ENCODE peak calls at places on chromosome 21, in nine cellular contexts. G is ELR, T is NCI-H1092, K is H4, R is kidney tubule cell, H is HCT116, C is HAP-1, Y is heart right ventricle, Z is LoVo. A is an unnamed sample.

GRCh38 chr21:36845070-36845469 is 121.4 kb downstream of the HLCS start:
- DNase-seq in G (no peak), T (no peak), K (no peak), R (peak), H (no peak), C (no peak), Y (no peak), Z (no peak), A (no peak)

GRCh38 chr21:44083631-44084291 is 23.4 kb upstream of the PWP2 start:
- DNase-seq in G (no peak), T (no peak), K (no peak), R (no peak), H (no peak), C (no peak), Y (no peak), Z (no peak), A (no peak)

GRCh38 chr21:17351766-17352165 is 161.1 kb upstream of the CXADR start:
- DNase-seq in G (peak), T (no peak), K (no peak), R (no peak), H (no peak), C (no peak), Y (no peak), Z (no peak), A (no peak)

GRCh38 chr21:31731802-31732537 is at the start of gene SCAF4:
- DNase-seq in G (peak), T (peak), K (peak), R (peak), H (peak), C (peak), Y (peak), Z (peak), A (peak)

GRCh38 chr21:31514598-31514997 is 144.9 kb upstream of the SOD1 start:
- DNase-seq in G (no peak), T (no peak), K (no peak), R (no peak), H (no peak), C (no peak), Y (no peak), Z (no peak), A (no peak)

GRCh38 chr21:33835920-33836319 is 79.7 kb downstream of the ATP5PO start:
- DNase-seq in G (no peak), T (no peak), K (no peak), R (no peak), H (no peak), C (no peak), Y (no peak), Z (no peak), A (no peak)

GRCh38 chr21:45262616-45263015 is 25.1 kb downstream of the POFUT2 start:
- DNase-seq in G (no peak), T (no peak), K (no peak), R (peak), H (no peak), C (no peak), Y (no peak), Z (no peak), A (no peak)

GRCh38 chr21:42542196-42542595 is 28.5 kb downstream of the SLC37A1 start:
- DNase-seq in G (no peak), T (no peak), K (no peak), R (no peak), H (no peak), C (no peak), Y (no peak), Z (no peak), A (no peak)

GRCh38 chr21:41972511-41973205 is 18.8 kb upstream of the C2CD2 start:
- DNase-seq in G (no peak), T (no peak), K (no peak), R (no peak), H (no peak), C (no peak), Y (no peak), Z (no peak), A (no peak)

GRCh38 chr21:44999428-44999971 is 59.7 kb downstream of the SLX9 start:
- DNase-seq in G (no peak), T (no peak), K (no peak), R (no peak), H (no peak), C (no peak), Y (peak), Z (no peak), A (no peak)

GRCh38 chr21:18986197-18986596 is 582.6 kb upstream of the TMPRSS15 start:
- DNase-seq in G (no peak), T (no peak), K (no peak), R (no peak), H (no peak), C (no peak), Y (no peak), Z (no peak), A (no peak)

GRCh38 chr21:44697811-44698734 is 1.1 kb downstream of the KRTAP10-12 start:
- DNase-seq in G (no peak), T (no peak), K (no peak), R (no peak), H (no peak), C (no peak), Y (no peak), Z (no peak), A (no peak)

GRCh38 chr21:31184462-31184861 is 146.2 kb upstream of the KRTAP19-8 start:
- DNase-seq in G (no peak), T (no peak), K (no peak), R (no peak), H (no peak), C (no peak), Y (no peak), Z (no peak), A (no peak)

GRCh38 chr21:45407629-45408247 is 2.8 kb downstream of the COL18A1 start:
- DNase-seq in G (peak), T (no peak), K (no peak), R (no peak), H (no peak), C (no peak), Y (no peak), Z (no peak), A (no peak)

GRCh38 chr21:42239973-42240372 is 21.0 kb downstream of the ABCG1 start:
- DNase-seq in G (no peak), T (no peak), K (no peak), R (no peak), H (no peak), C (no peak), Y (no peak), Z (no peak), A (no peak)

GRCh38 chr21:37915941-37916794 is at the start of gene KCNJ6:
- DNase-seq in G (peak), T (peak), K (no peak), R (peak), H (no peak), C (peak), Y (no peak), Z (no peak), A (no peak)

GRCh38 chr21:28454978-28455600 is 537.6 kb downstream of the LTN1 start:
- DNase-seq in G (peak), T (no peak), K (no peak), R (peak), H (no peak), C (no peak), Y (no peak), Z (no peak), A (no peak)

GRCh38 chr21:43280949-43281633 is 112.3 kb downstream of the CRYAA start:
- DNase-seq in G (no peak), T (no peak), K (no peak), R (no peak), H (no peak), C (no peak), Y (no peak), Z (no peak), A (no peak)

GRCh38 chr21:40548134-40548533 is 298.8 kb downstream of the DSCAM start:
- DNase-seq in G (no peak), T (peak), K (no peak), R (no peak), H (no peak), C (no peak), Y (no peak), Z (no peak), A (no peak)

GRCh38 chr21:32371913-32372314 is 20.9 kb downstream of the URB1 start:
- DNase-seq in G (peak), T (no peak), K (no peak), R (peak), H (no peak), C (no peak), Y (no peak), Z (no peak), A (no peak)